ENCODE peak calls at places on chromosomes 6 and 20, in nine cellular contexts. D is trophoblast cell, U is keratinocyte, L is adrenal gland, T is left lung, W is pancreas, G is lung, Y is MM.1S, X is body of pancreas. C is an unnamed sample.

GRCh38 chr6:167920165-167920564 is 77.3 kb upstream of the KIF25 start:
- DNase-seq in T (no peak), Y (no peak), G (no peak), W (no peak), U (no peak), X (no peak), L (no peak), D (no peak), C (no peak)

GRCh38 chr20:4951299-4951698 is 50.0 kb downstream of the SLC23A2 start:
- DNase-seq in L (peak; percentile 72), Y (no peak), U (peak; percentile 77), G (no peak), W (no peak), T (no peak), D (no peak), X (no peak), C (no peak)

GRCh38 chr6:38262041-38262440 is 377.7 kb downstream of the BTBD9 start:
- DNase-seq in D (no peak), U (no peak), L (no peak), T (no peak), W (no peak), G (no peak), Y (no peak), X (no peak), C (no peak)

GRCh38 chr6:69719602-69720193 is 77.1 kb downstream of the LMBRD1 start:
- DNase-seq in D (no peak), W (no peak), G (no peak), X (no peak), L (no peak), T (no peak), U (no peak), Y (peak; percentile 46), C (peak; percentile 14)

GRCh38 chr6:2807342-2808090 is 34.1 kb downstream of the SERPINB1 start:
- DNase-seq in W (peak; percentile 62), L (no peak), D (no peak), U (no peak), T (no peak), X (peak; percentile 58), G (peak; percentile 27), Y (no peak), C (no peak)

GRCh38 chr6:113693866-113694265 is 163.3 kb upstream of the MARCKS start:
- DNase-seq in W (no peak), L (no peak), U (no peak), T (no peak), Y (no peak), D (no peak), X (peak; percentile 24), G (no peak), C (no peak)

GRCh38 chr6:169097336-169098052 is 156.2 kb downstream of the THBS2 start:
- DNase-seq in X (no peak), D (peak; percentile 96), U (no peak), G (peak; percentile 10), T (no peak), Y (no peak), W (no peak), L (no peak), C (no peak)

GRCh38 chr6:56346958-56347357 is 99.6 kb upstream of the COL21A1 start:
- DNase-seq in G (no peak), U (no peak), Y (no peak), D (no peak), L (no peak), X (no peak), W (no peak), T (no peak), C (no peak)

GRCh38 chr6:35441642-35442041 is 10.5 kb upstream of the FANCE start:
- DNase-seq in W (no peak), D (no peak), U (no peak), L (no peak), X (no peak), Y (no peak), G (no peak), T (no peak), C (no peak)

GRCh38 chr20:52992632-52993031 is 20.5 kb downstream of the TSHZ2 start:
- DNase-seq in D (no peak), Y (no peak), G (no peak), L (no peak), U (no peak), T (no peak), X (no peak), W (no peak), C (no peak)

DNA sequence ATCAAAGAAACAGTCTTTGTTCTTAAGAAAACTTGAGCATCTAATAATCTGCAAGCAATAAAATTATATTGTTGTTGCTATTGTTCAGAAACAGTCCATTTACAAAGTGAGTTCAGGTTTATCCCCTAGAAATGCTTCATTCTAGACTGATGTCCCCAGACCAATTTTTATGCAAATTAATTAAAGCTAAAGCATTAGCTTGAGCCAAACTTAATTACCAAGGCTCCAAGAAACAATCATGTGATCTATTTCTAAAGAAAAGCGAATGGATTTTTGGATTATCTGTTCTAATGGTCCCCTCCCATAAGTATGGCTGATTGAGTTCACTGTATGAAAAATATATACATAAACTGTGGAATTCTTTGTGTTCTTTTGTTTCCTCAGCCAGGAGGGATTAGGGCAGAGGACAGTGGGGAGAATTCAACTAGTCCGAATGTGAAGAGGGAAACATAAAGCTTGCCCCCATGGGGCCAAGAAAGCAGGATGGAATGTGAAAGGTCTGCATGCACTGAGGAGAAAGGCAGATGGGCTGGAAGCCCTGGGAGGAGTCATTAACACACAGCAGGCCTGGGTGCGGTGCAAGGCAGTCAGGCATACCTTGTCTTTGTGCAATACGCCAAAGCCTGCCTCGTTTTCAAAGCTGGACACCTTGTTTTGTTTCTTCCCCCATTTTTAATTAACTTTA is 597.1 kb downstream of the KIF16B start:
- DNase-seq in Y (no peak), U (no peak), W (no peak), D (no peak), T (no peak), G (no peak), X (no peak), L (no peak), C (no peak)
- H3K9me3 ChIP-seq in Y (no peaks in the 10 kb centered on the region), U (no peaks in the 10 kb centered on the region), W (no peaks in the 10 kb centered on the region), D (no peaks in the 10 kb centered on the region), T (no peaks in the 10 kb centered on the region), G (no peaks in the 10 kb centered on the region), X (no peaks in the 10 kb centered on the region), L (no peaks in the 10 kb centered on the region), C (no peaks in the 10 kb centered on the region)

DNA sequence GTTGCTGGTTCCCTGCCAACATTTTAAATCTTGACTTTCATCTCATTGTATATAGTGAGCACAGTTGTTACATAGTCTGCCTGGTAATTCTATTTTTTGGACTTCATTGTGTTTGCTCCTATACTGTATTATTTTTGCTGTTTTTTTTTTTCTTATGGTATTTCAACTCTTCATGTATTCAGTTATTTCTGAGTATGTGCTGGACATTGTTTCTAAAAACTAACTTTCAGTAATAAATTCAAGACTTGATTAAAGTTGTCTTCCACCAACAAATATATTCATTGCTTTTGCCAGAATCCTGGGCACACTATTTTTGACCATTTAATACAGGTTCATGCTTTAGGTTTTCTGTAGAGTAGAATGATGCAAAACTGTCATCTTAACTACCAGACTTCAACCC is 698.3 kb downstream of the MAFB start:
- DNase-seq in G (no peak), T (no peak), U (no peak), X (no peak), Y (no peak), W (no peak), D (no peak), L (no peak), C (no peak)
- H3K9me3 ChIP-seq in G (no peaks in the 10 kb centered on the region), T (no peaks in the 10 kb centered on the region), U (no peaks in the 10 kb centered on the region), X (no peaks in the 10 kb centered on the region), Y (no peaks in the 10 kb centered on the region), W (no peaks in the 10 kb centered on the region), D (no peaks in the 10 kb centered on the region), L (no peaks in the 10 kb centered on the region), C (no peaks in the 10 kb centered on the region)

GRCh38 chr6:110799181-110799580 is 16.1 kb downstream of the CDK19 start:
- DNase-seq in U (no peak), W (no peak), G (no peak), L (no peak), T (no peak), X (no peak), D (no peak), Y (no peak), C (no peak)
- H3K9me3 ChIP-seq in U (no peaks in the 10 kb centered on the region), W (no peaks in the 10 kb centered on the region), G (no peaks in the 10 kb centered on the region), L (no peaks in the 10 kb centered on the region), T (no peaks in the 10 kb centered on the region), X (no peaks in the 10 kb centered on the region), D (no peaks in the 10 kb centered on the region), Y (no peaks in the 10 kb centered on the region), C (peaks cover 19% of the 10 kb centered on the region)

GRCh38 chr6:159995405-159995804 is 26.5 kb downstream of the IGF2R start:
- DNase-seq in Y (no peak), W (no peak), X (no peak), U (no peak), T (no peak), L (no peak), G (no peak), D (no peak), C (no peak)
- H3K9me3 ChIP-seq in Y (no peaks in the 10 kb centered on the region), W (no peaks in the 10 kb centered on the region), X (no peaks in the 10 kb centered on the region), U (no peaks in the 10 kb centered on the region), T (no peaks in the 10 kb centered on the region), L (no peaks in the 10 kb centered on the region), G (no peaks in the 10 kb centered on the region), D (no peaks in the 10 kb centered on the region), C (no peaks in the 10 kb centered on the region)

DNA sequence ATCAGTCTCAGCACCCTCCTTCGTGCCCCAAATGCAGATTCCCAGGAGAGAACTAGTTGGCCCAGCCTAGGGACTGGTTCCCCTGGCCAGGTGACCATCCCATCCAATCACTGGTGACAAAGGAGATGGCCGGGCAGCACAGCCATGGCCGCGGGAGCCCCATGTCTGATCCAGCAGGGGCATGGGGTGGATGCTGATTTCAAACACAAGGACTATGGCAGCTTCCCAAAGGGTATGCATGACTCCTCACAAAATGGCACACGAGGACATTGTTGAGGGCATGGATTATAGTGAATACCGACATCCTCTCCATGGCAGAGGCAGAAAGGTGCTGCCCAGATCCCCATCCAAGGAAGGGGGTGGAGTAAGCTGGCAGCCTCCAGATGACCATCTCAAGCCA is 9.9 kb upstream of the LSM14B start:
- DNase-seq in W (no peak), T (no peak), X (no peak), U (no peak), D (no peak), L (no peak), G (no peak), Y (no peak), C (no peak)
- H3K9me3 ChIP-seq in W (no peaks in the 10 kb centered on the region), T (no peaks in the 10 kb centered on the region), X (no peaks in the 10 kb centered on the region), U (peaks cover 16% of the 10 kb centered on the region), D (peaks cover 16% of the 10 kb centered on the region), L (no peaks in the 10 kb centered on the region), G (peaks cover 3% of the 10 kb centered on the region), Y (no peaks in the 10 kb centered on the region), C (peaks cover 16% of the 10 kb centered on the region)

GRCh38 chr6:30862156-30862875 is 22.0 kb upstream of the DDR1 start:
- DNase-seq in G (no peak), U (no peak), Y (no peak), L (no peak), T (no peak), D (no peak), X (no peak), W (no peak), C (no peak)

GRCh38 chr6:30861257-30862048 is 22.9 kb upstream of the DDR1 start:
- DNase-seq in X (no peak), Y (no peak), W (no peak), G (no peak), T (no peak), L (no peak), D (no peak), U (no peak), C (no peak)

DNA sequence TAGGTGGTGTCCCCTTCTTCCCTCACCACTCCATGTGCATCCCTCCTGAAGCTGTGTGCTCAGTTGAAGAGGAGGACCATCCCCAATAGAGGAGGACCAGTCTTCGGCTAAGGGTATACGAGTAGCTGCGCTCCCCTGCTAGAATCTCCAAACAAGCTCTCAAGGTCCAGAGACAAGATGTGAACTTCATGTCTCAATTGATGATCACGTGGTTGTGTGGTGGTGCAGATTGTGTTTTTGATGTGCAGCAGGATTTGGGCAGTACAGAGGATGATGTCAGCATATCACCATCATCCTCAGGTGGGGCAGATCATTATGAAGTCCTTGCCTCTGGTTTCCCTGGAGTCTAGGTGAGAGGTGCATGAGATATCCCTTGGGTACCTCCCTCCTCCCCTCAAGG is 20.0 kb upstream of the DDR1 start:
- DNase-seq in D (no peak), Y (no peak), U (no peak), X (no peak), W (no peak), T (no peak), L (no peak), G (no peak), C (no peak)
- H3K9me3 ChIP-seq in D (peaks cover 6% of the 10 kb centered on the region), Y (no peaks in the 10 kb centered on the region), U (no peaks in the 10 kb centered on the region), X (no peaks in the 10 kb centered on the region), W (no peaks in the 10 kb centered on the region), T (no peaks in the 10 kb centered on the region), L (no peaks in the 10 kb centered on the region), G (no peaks in the 10 kb centered on the region), C (no peaks in the 10 kb centered on the region)

C was measured in OCI-LY7.